ENCODE peak calls at places on chromosomes 7 and 10, in nine cellular contexts. G, S, H, B, Y, K, F, C and V are unnamed samples.

GRCh38 chr10:123870260-123870659 is 21.3 kb downstream of the CPXM2 start:
- DNase-seq in H (no peak), F (no peak), G (no peak), K (peak; percentile 21), B (no peak), Y (peak; percentile 72), S (no peak), C (no peak), V (no peak)

GRCh38 chr7:3063016-3063753 is 19.5 kb upstream of the CARD11 start:
- DNase-seq in S (no peak), C (peak; percentile 25), B (peak; percentile 73), G (no peak), F (no peak), K (no peak), H (no peak), Y (no peak), V (peak; percentile 79)

GRCh38 chr7:112192236-112193154 is 13.7 kb downstream of the DOCK4 start:
- DNase-seq in Y (no peak), B (no peak), C (no peak), G (no peak), S (no peak), H (peak; percentile 92), F (no peak), K (no peak), V (no peak)

GRCh38 chr10:131099028-131099427 is 212.5 kb downstream of the TCERG1L start:
- DNase-seq in Y (no peak), K (no peak), H (no peak), G (no peak), B (no peak), F (no peak), S (no peak), C (no peak), V (no peak)

GRCh38 chr7:17521437-17521836 is 223.0 kb downstream of the AHR start:
- DNase-seq in Y (peak; percentile 42), K (no peak), S (no peak), C (no peak), H (peak; percentile 83), B (no peak), G (no peak), F (no peak), V (no peak)

GRCh38 chr10:43043773-43044394 is 33.0 kb upstream of the RET start:
- DNase-seq in Y (no peak), F (peak; percentile 22), H (no peak), B (no peak), G (no peak), S (no peak), K (no peak), C (no peak), V (no peak)

GRCh38 chr10:83995932-83996331 is 143.4 kb upstream of the GHITM start:
- DNase-seq in F (no peak), Y (no peak), C (no peak), S (no peak), B (no peak), G (no peak), H (no peak), K (no peak), V (no peak)

GRCh38 chr10:79184649-79185048 is 115.9 kb downstream of the ZMIZ1 start:
- DNase-seq in H (no peak), G (peak; percentile 37), C (no peak), S (peak; percentile 35), F (no peak), Y (no peak), B (no peak), K (no peak), V (no peak)

GRCh38 chr10:64873959-64874358 is 1352.8 kb downstream of the REEP3 start:
- DNase-seq in S (no peak), K (no peak), C (no peak), F (no peak), B (no peak), H (no peak), Y (no peak), G (no peak), V (no peak)

GRCh38 chr10:124736491-124737136 is 7.6 kb downstream of the FAM53B start:
- DNase-seq in K (no peak), F (peak; percentile 84), H (no peak), S (peak; percentile 42), Y (peak; percentile 85), G (peak; percentile 90), B (no peak), C (no peak), V (no peak)

GRCh38 chr7:101119876-101120275 is 7.0 kb upstream of the SERPINE1 start:
- DNase-seq in Y (no peak), S (no peak), H (no peak), C (no peak), G (peak; percentile 0), K (no peak), F (no peak), B (no peak), V (no peak)

GRCh38 chr7:107051376-107051775 is 6.9 kb downstream of the PRKAR2B start:
- DNase-seq in H (no peak), F (no peak), Y (no peak), S (no peak), G (no peak), C (no peak), K (no peak), B (no peak), V (no peak)